ENCODE peak calls at places on chromosomes 3 and 15, in eight cellular contexts. X is HFFc6; W is iris pigment epithelial cell; V is SHP77; G is stimulated activated CD8-positive, alpha-beta memory T cell treated with anti-CD3 and anti-CD28 coated beads, Interleukin-2, amount 100 ng/mL, for 48 hours; I is NCI-H1694; Q is hippocampal formation; M is HT1080. A is an unnamed sample.
A peak's percentile ranks its signal among the peaks of the same experiment; 100 is the strongest.

GRCh38 chr3:151962891-151963290 is 89.4 kb downstream of the SUCNR1 start:
- DNase-seq in X (no peak), W (no peak), V (no peak), G (no peak), I (no peak), Q (no peak), M (no peak), A (peak; percentile 16)

GRCh38 chr3:3683261-3683660 is 116.0 kb upstream of the LRRN1 start:
- DNase-seq in X (no peak), W (peak; percentile 29), V (no peak), G (no peak), I (no peak), Q (no peak), M (peak; percentile 74), A (no peak)

GRCh38 chr3:156762631-156763185 is 63.4 kb upstream of the LEKR1 start:
- DNase-seq in X (peak; percentile 22), W (peak; percentile 46), V (peak; percentile 41), G (no peak), I (peak; percentile 48), Q (no peak), M (no peak), A (peak; percentile 51)

GRCh38 chr3:188365978-188366698 is 212.2 kb downstream of the LPP start:
- DNase-seq in X (no peak), W (peak; percentile 93), V (no peak), G (no peak), I (no peak), Q (no peak), M (no peak), A (no peak)

GRCh38 chr3:40035177-40035576 is 225.8 kb downstream of the MYRIP start:
- DNase-seq in X (peak; percentile 75), W (no peak), V (no peak), G (no peak), I (no peak), Q (no peak), M (no peak), A (peak; percentile 65)

GRCh38 chr3:124097362-124098120 is 105.6 kb upstream of the ROPN1 start:
- DNase-seq in X (no peak), W (no peak), V (no peak), G (no peak), I (no peak), Q (no peak), M (peak; percentile 87), A (no peak)

GRCh38 chr3:138573138-138573537 is 20.9 kb downstream of the CEP70 start:
- DNase-seq in X (no peak), W (no peak), V (no peak), G (no peak), I (no peak), Q (no peak), M (no peak), A (no peak)

GRCh38 chr15:53962646-53963561 is 15.3 kb upstream of the UNC13C start:
- DNase-seq in X (no peak), W (peak; percentile 17), V (peak; percentile 38), G (no peak), I (no peak), Q (no peak), M (peak; percentile 18), A (no peak)

GRCh38 chr3:73364517-73364916 is 260.2 kb downstream of the PDZRN3 start:
- DNase-seq in X (no peak), W (no peak), V (no peak), G (no peak), I (no peak), Q (no peak), M (no peak), A (no peak)

GRCh38 chr3:185722920-185723319 is 101.9 kb downstream of the IGF2BP2 start:
- DNase-seq in X (no peak), W (no peak), V (no peak), G (no peak), I (no peak), Q (no peak), M (no peak), A (no peak)

GRCh38 chr15:90141646-90142045 is 39.4 kb upstream of the IDH2 start:
- DNase-seq in X (peak; percentile 18), W (peak; percentile 48), V (no peak), G (no peak), I (no peak), Q (no peak), M (peak; percentile 55), A (no peak)

GRCh38 chr3:102353804-102354203 is 81.0 kb upstream of the ZPLD1 start:
- DNase-seq in X (no peak), W (no peak), V (no peak), G (no peak), I (no peak), Q (no peak), M (peak; percentile 1), A (no peak)

GRCh38 chr3:72288955-72289707 is 504.2 kb upstream of the PROK2 start:
- DNase-seq in X (peak; percentile 49), W (peak; percentile 80), V (no peak), G (no peak), I (no peak), Q (peak; percentile 85), M (peak; percentile 42), A (no peak)

GRCh38 chr15:41567261-41567660 is 8.2 kb downstream of the TYRO3 start:
- DNase-seq in X (no peak), W (no peak), V (no peak), G (no peak), I (no peak), Q (no peak), M (no peak), A (no peak)

GRCh38 chr3:28916713-28917499 is 364.0 kb upstream of the RBMS3 start:
- DNase-seq in X (peak; percentile 25), W (peak; percentile 82), V (peak; percentile 55), G (no peak), I (peak; percentile 2), Q (peak; percentile 15), M (peak; percentile 52), A (no peak)

GRCh38 chr3:151460774-151461450 is at the start of gene IGSF10:
- DNase-seq in X (no peak), W (no peak), V (no peak), G (no peak), I (no peak), Q (no peak), M (no peak), A (no peak)

GRCh38 chr3:108008931-108009635 is 81.7 kb downstream of the CD47 start:
- DNase-seq in X (peak; percentile 20), W (peak; percentile 89), V (no peak), G (no peak), I (no peak), Q (no peak), M (peak; percentile 95), A (no peak)

GRCh38 chr3:178808748-178809147 is 262.9 kb downstream of the ZMAT3 start:
- DNase-seq in X (no peak), W (no peak), V (no peak), G (no peak), I (no peak), Q (no peak), M (no peak), A (no peak)

GRCh38 chr15:66249623-66250174 is 3.9 kb downstream of the MEGF11 start:
- DNase-seq in X (no peak), W (peak; percentile 10), V (peak; percentile 19), G (no peak), I (no peak), Q (no peak), M (no peak), A (no peak)

GRCh38 chr15:58179741-58180381 is 41.7 kb downstream of the AQP9 start:
- DNase-seq in X (no peak), W (peak; percentile 5), V (no peak), G (no peak), I (no peak), Q (no peak), M (peak; percentile 91), A (no peak)

GRCh38 chr3:189883113-189883753 is 237.5 kb downstream of the P3H2 start:
- DNase-seq in X (no peak), W (no peak), V (no peak), G (no peak), I (no peak), Q (no peak), M (no peak), A (no peak)

GRCh38 chr15:80167936-80168335 is 15.1 kb downstream of the FAH start:
- DNase-seq in X (no peak), W (no peak), V (no peak), G (no peak), I (no peak), Q (no peak), M (no peak), A (no peak)

GRCh38 chr3:24683090-24683489 is 188.4 kb upstream of the THRB start:
- DNase-seq in X (no peak), W (peak; percentile 89), V (no peak), G (no peak), I (no peak), Q (no peak), M (no peak), A (no peak)

GRCh38 chr15:75042730-75043508 is 19.5 kb downstream of the PPCDC start:
- DNase-seq in X (no peak), W (peak; percentile 36), V (peak; percentile 39), G (peak; percentile 57), I (no peak), Q (peak; percentile 58), M (peak; percentile 74), A (no peak)

GRCh38 chr15:89880727-89881126 is 13.1 kb downstream of the AP3S2 start:
- DNase-seq in X (no peak), W (no peak), V (no peak), G (no peak), I (no peak), Q (no peak), M (no peak), A (no peak)

GRCh38 chr3:25592510-25592968 is 72.2 kb downstream of the TOP2B start:
- DNase-seq in X (peak; percentile 87), W (peak; percentile 95), V (peak; percentile 13), G (no peak), I (no peak), Q (no peak), M (peak; percentile 74), A (no peak)

GRCh38 chr3:114624676-114625181 is 330.9 kb downstream of the TIGIT start:
- DNase-seq in X (peak; percentile 97), W (peak; percentile 99), V (peak; percentile 92), G (no peak), I (no peak), Q (peak; percentile 85), M (peak; percentile 97), A (peak; percentile 84)

GRCh38 chr3:72618739-72619138 is 229.5 kb downstream of the SHQ1 start:
- DNase-seq in X (no peak), W (no peak), V (no peak), G (no peak), I (no peak), Q (peak; percentile 20), M (no peak), A (no peak)

GRCh38 chr3:170701696-170702678 is 116.1 kb upstream of the SLC7A14 start:
- DNase-seq in X (no peak), W (peak; percentile 34), V (no peak), G (no peak), I (no peak), Q (no peak), M (no peak), A (no peak)

GRCh38 chr3:46098319-46098761 is 71.1 kb upstream of the XCR1 start:
- DNase-seq in X (no peak), W (peak; percentile 91), V (no peak), G (no peak), I (no peak), Q (no peak), M (peak; percentile 80), A (no peak)

GRCh38 chr3:159346504-159346903 is 544.6 kb downstream of the MFSD1 start:
- DNase-seq in X (no peak), W (no peak), V (no peak), G (no peak), I (no peak), Q (no peak), M (no peak), A (no peak)

GRCh38 chr3:120597445-120598049 is 1.4 kb downstream of the NDUFB4 start:
- DNase-seq in X (no peak), W (no peak), V (no peak), G (no peak), I (no peak), Q (no peak), M (no peak), A (no peak)

GRCh38 chr3:73431136-73431933 is 193.4 kb downstream of the PDZRN3 start:
- DNase-seq in X (no peak), W (no peak), V (no peak), G (no peak), I (no peak), Q (no peak), M (no peak), A (no peak)

GRCh38 chr15:95556866-95557225 is 773.7 kb upstream of the NR2F2 start:
- DNase-seq in X (no peak), W (peak; percentile 91), V (no peak), G (no peak), I (no peak), Q (no peak), M (no peak), A (peak; percentile 6)

A was measured in BJ.